ENCODE peak calls at places on chromosome 18, in eight cellular contexts. H is bronchial epithelial cell; Z is Right ventricle myocardium superior; T is CD4-positive, alpha-beta T cell; D is stomach; R is MCF 10A; E is fibroblast of pulmonary artery; C is activated CD4-positive, alpha-beta T cell treated with anti-CD3 and anti-CD28 coated beads, Interleukin-2, amount 50 U/mL, for 24 hours. L is an unnamed sample.

GRCh38 chr18:22977847-22978701 is 44.9 kb downstream of the RBBP8 start:
- DNase-seq in H (peak; percentile 97), Z (no peak), T (no peak), D (no peak), R (peak; percentile 86), E (peak; percentile 83), C (no peak), L (no peak)

GRCh38 chr18:53920312-53921075 is 304.0 kb downstream of the MBD2 start:
- DNase-seq in H (no peak), Z (no peak), T (no peak), D (no peak), R (no peak), E (no peak), C (no peak), L (no peak)

GRCh38 chr18:46768166-46768921 is 11.5 kb upstream of the ST8SIA5 start:
- DNase-seq in H (no peak), Z (peak; percentile 66), T (no peak), D (no peak), R (no peak), E (no peak), C (no peak), L (no peak)

GRCh38 chr18:32998285-32998684 is 225.5 kb upstream of the KLHL14 start:
- DNase-seq in H (no peak), Z (no peak), T (no peak), D (no peak), R (no peak), E (no peak), C (no peak), L (no peak)

GRCh38 chr18:65788373-65788772 is 37.6 kb downstream of the CDH7 start:
- DNase-seq in H (no peak), Z (no peak), T (no peak), D (no peak), R (peak; percentile 25), E (no peak), C (no peak), L (peak; percentile 87)

GRCh38 chr18:48545690-48546365 is 7.0 kb downstream of the CTIF start:
- DNase-seq in H (peak; percentile 77), Z (peak; percentile 79), T (no peak), D (peak; percentile 31), R (peak; percentile 27), E (peak; percentile 90), C (no peak), L (peak; percentile 41)

GRCh38 chr18:72543362-72544055 is 633 bp downstream of the CBLN2 start:
- DNase-seq in H (no peak), Z (no peak), T (no peak), D (no peak), R (no peak), E (no peak), C (no peak), L (no peak)

GRCh38 chr18:13464432-13465125 is 246.0 kb downstream of the LDLRAD4 start:
- DNase-seq in H (no peak), Z (peak; percentile 78), T (peak; percentile 45), D (peak; percentile 39), R (no peak), E (peak; percentile 33), C (peak; percentile 28), L (peak; percentile 57)

GRCh38 chr18:22193466-22193865 is 24.1 kb downstream of the GATA6 start:
- DNase-seq in H (no peak), Z (no peak), T (no peak), D (no peak), R (no peak), E (peak; percentile 77), C (no peak), L (no peak)

GRCh38 chr18:45870419-45870818 is 44.9 kb downstream of the SIGLEC15 start:
- DNase-seq in H (no peak), Z (no peak), T (no peak), D (no peak), R (no peak), E (no peak), C (no peak), L (no peak)

GRCh38 chr18:52236134-52236533 is 103.9 kb upstream of the DCC start:
- DNase-seq in H (peak; percentile 64), Z (no peak), T (no peak), D (no peak), R (peak; percentile 3), E (peak; percentile 73), C (no peak), L (no peak)

GRCh38 chr18:72155327-72155726 is 388.8 kb downstream of the CBLN2 start:
- DNase-seq in H (no peak), Z (no peak), T (no peak), D (no peak), R (no peak), E (peak; percentile 2), C (no peak), L (peak; percentile 17)

GRCh38 chr18:67278984-67279383 is 237.5 kb downstream of the DSEL start:
- DNase-seq in H (no peak), Z (no peak), T (no peak), D (no peak), R (no peak), E (no peak), C (no peak), L (no peak)

GRCh38 chr18:48300463-48300961 is 108.7 kb downstream of the ZBTB7C start:
- DNase-seq in H (peak; percentile 28), Z (peak; percentile 60), T (no peak), D (no peak), R (peak; percentile 18), E (no peak), C (no peak), L (no peak)

GRCh38 chr18:65567372-65567771 is 183.4 kb upstream of the CDH7 start:
- DNase-seq in H (peak; percentile 56), Z (no peak), T (no peak), D (no peak), R (peak; percentile 43), E (peak; percentile 0), C (no peak), L (peak; percentile 42)

GRCh38 chr18:40760251-40760650 is 1194.8 kb upstream of the PIK3C3 start:
- DNase-seq in H (no peak), Z (no peak), T (no peak), D (no peak), R (no peak), E (no peak), C (no peak), L (no peak)

GRCh38 chr18:34514238-34514637 is 195.9 kb upstream of the DTNA start:
- DNase-seq in H (peak; percentile 93), Z (no peak), T (no peak), D (no peak), R (no peak), E (no peak), C (no peak), L (no peak)

GRCh38 chr18:14945984-14946383 is 198.0 kb downstream of the ANKRD30B start:
- DNase-seq in H (no peak), Z (no peak), T (no peak), D (no peak), R (no peak), E (no peak), C (no peak), L (no peak)

GRCh38 chr18:37299471-37300304 is 265.9 kb downstream of the CELF4 start:
- DNase-seq in H (peak; percentile 95), Z (peak; percentile 85), T (no peak), D (peak; percentile 85), R (peak; percentile 98), E (peak; percentile 99), C (no peak), L (peak; percentile 75)

GRCh38 chr18:3624818-3625716 is 175.1 kb downstream of the TGIF1 start:
- DNase-seq in H (peak; percentile 93), Z (no peak), T (peak; percentile 26), D (peak; percentile 43), R (peak; percentile 92), E (peak; percentile 97), C (no peak), L (peak; percentile 57)

GRCh38 chr18:71250191-71250590 is 961.3 kb downstream of the SOCS6 start:
- DNase-seq in H (no peak), Z (no peak), T (no peak), D (no peak), R (no peak), E (peak; percentile 18), C (no peak), L (no peak)

GRCh38 chr18:34224423-34225217 is at the start of gene NOL4:
- DNase-seq in H (peak; percentile 34), Z (peak; percentile 45), T (no peak), D (peak; percentile 45), R (peak; percentile 7), E (no peak), C (no peak), L (peak; percentile 97)

GRCh38 chr18:36096955-36097354 is 29.6 kb upstream of the RPRD1A start:
- DNase-seq in H (no peak), Z (no peak), T (no peak), D (no peak), R (no peak), E (no peak), C (no peak), L (no peak)

GRCh38 chr18:51137051-51137729 is 60.3 kb downstream of the MEX3C start:
- DNase-seq in H (no peak), Z (no peak), T (no peak), D (no peak), R (peak; percentile 91), E (no peak), C (no peak), L (no peak)

GRCh38 chr18:34697891-34698290 is 12.2 kb upstream of the DTNA start:
- DNase-seq in H (peak; percentile 99), Z (no peak), T (no peak), D (no peak), R (peak; percentile 68), E (no peak), C (no peak), L (no peak)

L was measured in G401.